ENCODE peak calls at places on chromosomes 7 and 10, in five cellular contexts. W is left ventricle myocardium inferior, Z is vagina, P is uterus, J is heart right ventricle. K is an unnamed sample.

GRCh38 chr10:19730071-19730470 is 86.2 kb upstream of the PLXDC2 start:
- DNase-seq in W (no peak), Z (no peak), P (no peak), J (no peak), K (no peak)

GRCh38 chr10:6833458-6834011 is 253.5 kb upstream of the PRKCQ start:
- DNase-seq in W (no peak), Z (no peak), P (no peak), J (no peak), K (no peak)

GRCh38 chr7:139055674-139056073 is 19.8 kb upstream of the ZC3HAV1L start:
- DNase-seq in W (no peak), Z (no peak), P (no peak), J (no peak), K (no peak)

GRCh38 chr10:127195041-127195506 is 1.3 kb downstream of the INSYN2A start:
- DNase-seq in W (no peak), Z (no peak), P (no peak), J (no peak), K (no peak)

GRCh38 chr7:98913026-98913425 is 34.7 kb downstream of the TRRAP start:
- DNase-seq in W (no peak), Z (no peak), P (no peak), J (no peak), K (no peak)

GRCh38 chr7:130891254-130892094 is 157.5 kb upstream of the KLF14 start:
- DNase-seq in W (no peak), Z (no peak), P (peak; percentile 78), J (peak; percentile 38), K (peak; percentile 72)

GRCh38 chr7:31748084-31748483 is 61.1 kb downstream of the PPP1R17 start:
- DNase-seq in W (no peak), Z (no peak), P (no peak), J (no peak), K (no peak)

GRCh38 chr7:112257073-112257472 is 50.6 kb downstream of the ZNF277 start:
- DNase-seq in W (no peak), Z (no peak), P (no peak), J (no peak), K (no peak)

GRCh38 chr7:2044883-2045471 is 187.8 kb downstream of the MAD1L1 start:
- DNase-seq in W (peak; percentile 5), Z (no peak), P (no peak), J (no peak), K (peak; percentile 55)

GRCh38 chr7:99001482-99002145 is 123.3 kb downstream of the TRRAP start:
- DNase-seq in W (no peak), Z (no peak), P (no peak), J (no peak), K (no peak)

GRCh38 chr7:96253441-96253840 is 68.5 kb downstream of the SLC25A13 start:
- DNase-seq in W (no peak), Z (no peak), P (no peak), J (no peak), K (no peak)

GRCh38 chr10:112961609-112962008 is 11.6 kb downstream of the TCF7L2 start:
- DNase-seq in W (no peak), Z (no peak), P (no peak), J (no peak), K (no peak)

GRCh38 chr7:26868841-26869505 is 4.6 kb upstream of the SKAP2 start:
- DNase-seq in W (no peak), Z (no peak), P (no peak), J (no peak), K (no peak)

GRCh38 chr7:151013728-151014497 is 10.4 kb downstream of the ATG9B start:
- DNase-seq in W (peak; percentile 59), Z (no peak), P (peak; percentile 54), J (peak; percentile 62), K (peak; percentile 82)

GRCh38 chr7:143205560-143206293 is 16.1 kb upstream of the TAS2R40 start:
- DNase-seq in W (no peak), Z (no peak), P (no peak), J (peak; percentile 23), K (no peak)

GRCh38 chr7:118152149-118152548 is 31.8 kb upstream of the LSM8 start:
- DNase-seq in W (no peak), Z (no peak), P (no peak), J (no peak), K (no peak)

GRCh38 chr10:119203006-119203405 is 4.4 kb upstream of the GRK5 start:
- DNase-seq in W (no peak), Z (no peak), P (no peak), J (no peak), K (no peak)

GRCh38 chr7:106065560-106066500 is 46.3 kb downstream of the SYPL1 start:
- DNase-seq in W (no peak), Z (peak; percentile 61), P (peak; percentile 42), J (no peak), K (no peak)

DNA sequence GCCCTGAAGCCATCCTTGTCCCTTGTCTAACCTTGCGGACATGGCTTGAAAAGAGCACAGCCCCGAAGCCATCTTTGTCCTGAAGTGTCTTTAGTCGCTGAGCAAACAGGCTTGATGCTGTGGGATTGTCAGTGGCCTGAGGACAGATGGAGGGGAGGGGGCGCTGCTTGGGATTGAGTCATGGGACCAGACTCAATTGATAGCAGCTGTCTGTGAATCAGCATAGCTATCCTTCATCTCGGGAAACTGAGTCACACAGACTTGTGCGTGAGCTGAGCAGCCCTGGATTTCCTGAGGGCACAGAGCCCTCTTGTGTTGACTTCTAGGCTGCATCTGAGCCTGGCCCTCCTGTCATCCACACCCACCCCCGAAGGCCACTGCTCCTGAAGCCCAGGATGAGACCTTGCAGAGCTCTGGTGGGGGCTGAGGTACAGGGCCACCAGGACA is 14.4 kb downstream of the MYO1G start:
- DNase-seq in W (no peak), Z (no peak), P (no peak), J (no peak), K (no peak)
- TF ChIP-seq CTCF in W (no peak), Z (no peak), P (no peak), J (no peak), K (no peak)

GRCh38 chr7:132654150-132654549 is 77.9 kb upstream of the PLXNA4 start:
- DNase-seq in W (no peak), Z (no peak), P (no peak), J (no peak), K (no peak)
- H3K27ac ChIP-seq in W (no peak overlapping the region), Z (no peak overlapping the region), P (no peak overlapping the region), J (no peak overlapping the region), K (no peak overlapping the region)

DNA sequence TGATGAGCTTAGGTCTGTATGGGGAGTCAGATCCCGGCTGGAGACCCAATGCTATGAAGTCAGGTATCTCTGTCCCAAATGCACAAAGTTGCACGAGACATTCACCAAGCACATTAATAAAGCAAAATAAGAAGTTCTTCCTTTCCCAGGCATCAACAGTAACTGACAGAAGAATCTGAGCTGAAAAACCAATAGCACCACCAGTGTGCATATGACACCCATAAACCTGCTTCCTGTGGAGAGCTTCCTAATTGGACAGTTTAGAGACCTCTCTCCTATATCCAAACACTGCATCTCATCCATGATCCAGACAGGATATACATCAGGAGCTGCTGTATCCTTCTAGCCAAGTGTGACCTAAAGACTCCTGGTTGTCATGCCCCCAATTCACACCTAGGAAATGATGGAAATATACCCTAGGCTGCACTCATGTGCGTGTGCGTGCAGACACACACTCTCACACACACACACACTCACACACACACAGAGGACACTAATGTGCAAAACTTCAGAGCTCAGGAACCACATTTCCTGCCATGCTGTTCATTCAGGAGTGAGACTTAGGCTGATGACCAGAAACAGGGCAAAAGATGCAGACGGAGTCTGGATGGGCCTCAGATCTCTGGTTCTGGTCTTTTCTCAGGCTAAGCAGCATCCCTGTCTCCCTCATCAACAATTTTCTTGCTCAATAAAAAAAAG is 58.0 kb downstream of the MAP3K8 start:
- DNase-seq in W (no peak), Z (no peak), P (no peak), J (no peak), K (no peak)
- H3K4me3 ChIP-seq in W (no peak overlapping the region), Z (no peak overlapping the region), P (no peak overlapping the region), J (no peak overlapping the region), K (no peak overlapping the region)

GRCh38 chr10:72061491-72061890 is 26.9 kb downstream of the SPOCK2 start:
- DNase-seq in W (no peak), Z (no peak), P (no peak), J (no peak), K (no peak)
- TF ChIP-seq CTCF in W (peak; percentile 15), Z (no peak), P (no peak), J (no peak), K (no peak)

GRCh38 chr7:91556956-91557650 is 292.9 kb downstream of the FZD1 start:
- DNase-seq in W (no peak), Z (no peak), P (no peak), J (no peak), K (no peak)
- H3K27ac ChIP-seq in W (no peak overlapping the region), Z (no peak overlapping the region), P (peak overlapping the region; percentile 50), J (no peak overlapping the region), K (no peak overlapping the region)

DNA sequence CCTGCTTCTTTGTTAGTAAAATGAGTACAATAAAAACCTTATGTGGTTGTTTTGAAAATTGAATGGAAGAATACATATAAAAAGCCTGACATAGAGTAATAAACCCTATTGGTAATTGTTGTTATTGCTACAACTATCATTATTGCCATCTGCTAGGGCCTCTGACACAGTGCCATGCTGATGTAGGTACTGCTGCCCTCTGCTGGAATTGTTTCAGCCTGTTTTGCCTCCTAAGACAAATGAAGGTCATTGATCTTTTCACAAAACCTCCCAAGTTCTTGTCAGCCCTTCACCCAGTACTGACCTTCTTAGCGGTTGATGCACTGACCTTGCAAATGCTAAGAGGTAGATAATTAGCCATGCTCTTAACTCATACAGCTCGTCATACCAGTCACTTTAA is 975.3 kb downstream of the SORCS1 start:
- DNase-seq in W (no peak), Z (no peak), P (no peak), J (no peak), K (no peak)
- H3K4me3 ChIP-seq in W (no peak overlapping the region), Z (no peak overlapping the region), P (no peak overlapping the region), J (no peak overlapping the region), K (no peak overlapping the region)

DNA sequence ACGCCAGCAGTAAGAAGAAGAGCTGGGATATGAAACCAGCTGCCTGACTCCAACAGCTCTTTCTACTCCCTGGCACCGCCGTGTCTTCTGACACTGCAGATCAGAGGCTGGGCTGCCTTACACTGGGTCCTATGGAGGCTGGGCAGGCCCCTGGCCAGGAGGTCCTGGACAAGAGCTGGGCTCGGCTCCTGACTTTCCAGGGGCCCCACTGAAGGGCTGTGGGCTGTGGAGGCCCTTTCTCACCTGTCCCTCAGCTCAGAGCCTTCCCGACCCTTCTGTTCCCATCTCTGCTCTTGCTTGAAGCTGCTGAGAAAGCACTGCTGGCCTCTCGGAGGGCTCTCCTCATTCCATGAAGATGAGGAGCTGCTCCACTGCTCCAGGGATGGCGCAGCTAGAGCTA is 85.9 kb upstream of the UNC5B start:
- DNase-seq in W (no peak), Z (no peak), P (no peak), J (no peak), K (no peak)
- TF ChIP-seq CTCF in W (no peak), Z (no peak), P (no peak), J (no peak), K (no peak)

K was measured in upper lobe of right lung.